ENCODE peak calls at places on chromosomes 1 and 21, in four cellular contexts. H, D, S and R are unnamed samples.

GRCh38 chr1:118184737-118185082 is 318 bp downstream of the SPAG17 start:
- DNase-seq in H (no peak), D (no peak), S (no peak), R (no peak)

GRCh38 chr1:121594096-121594495 is 409.3 kb downstream of the SRGAP2C start:
- DNase-seq in H (no peak), D (no peak), S (no peak), R (no peak)

GRCh38 chr1:243455760-243456651 is 200.2 kb downstream of the SDCCAG8 start:
- DNase-seq in H (no peak), D (no peak), S (no peak), R (no peak)

GRCh38 chr21:40671721-40672120 is 175.2 kb downstream of the DSCAM start:
- DNase-seq in H (no peak), D (no peak), S (no peak), R (peak)

GRCh38 chr1:167862432-167863076 is 51.4 kb downstream of the ADCY10 start:
- DNase-seq in H (no peak), D (no peak), S (no peak), R (no peak)

GRCh38 chr1:83029916-83030315 is 969.0 kb downstream of the TTLL7 start:
- DNase-seq in H (no peak), D (no peak), S (no peak), R (no peak)

GRCh38 chr1:116711061-116711582 is 43.1 kb upstream of the CD2 start:
- DNase-seq in H (peak), D (peak), S (no peak), R (peak)

GRCh38 chr1:24874056-24874455 is 56.0 kb downstream of the RUNX3 start:
- DNase-seq in H (no peak), D (no peak), S (no peak), R (no peak)

GRCh38 chr1:109788695-109789521 is 25.2 kb upstream of the EPS8L3 start:
- DNase-seq in H (no peak), D (peak), S (no peak), R (no peak)

GRCh38 chr1:97245682-97246081 is 524.1 kb downstream of the PTBP2 start:
- DNase-seq in H (no peak), D (no peak), S (no peak), R (no peak)

GRCh38 chr1:225899044-225899925 is 10.3 kb upstream of the LEFTY1 start:
- DNase-seq in H (no peak), D (no peak), S (no peak), R (no peak)

GRCh38 chr1:207017615-207018559 is 14.7 kb downstream of the C1orf116 start:
- DNase-seq in H (no peak), D (no peak), S (no peak), R (peak)

GRCh38 chr1:184061396-184062003 is 10.0 kb downstream of the TSEN15 start:
- DNase-seq in H (no peak), D (no peak), S (no peak), R (no peak)

GRCh38 chr1:88646852-88647645 is 37.0 kb upstream of the PKN2 start:
- DNase-seq in H (no peak), D (no peak), S (no peak), R (peak)

GRCh38 chr1:230126529-230127104 is 59.6 kb downstream of the GALNT2 start:
- DNase-seq in H (no peak), D (no peak), S (no peak), R (no peak)

GRCh38 chr1:27572679-27573426 is 31.1 kb downstream of the AHDC1 start:
- DNase-seq in H (peak), D (no peak), S (no peak), R (no peak)

GRCh38 chr21:37520801-37521200 is 154.2 kb downstream of the DYRK1A start:
- DNase-seq in H (no peak), D (no peak), S (no peak), R (no peak)

GRCh38 chr1:19974822-19975416 is 4.5 kb downstream of the PLA2G2A start:
- DNase-seq in H (peak), D (peak), S (no peak), R (peak)

GRCh38 chr1:25573961-25574360 is 30.6 kb downstream of the LDLRAP1 start:
- DNase-seq in H (no peak), D (no peak), S (no peak), R (no peak)

GRCh38 chr1:205934788-205935187 is 8.5 kb downstream of the SLC26A9 start:
- DNase-seq in H (no peak), D (no peak), S (no peak), R (no peak)

GRCh38 chr1:203197625-203198024 is 11.1 kb upstream of the CHI3L1 start:
- DNase-seq in H (no peak), D (no peak), S (no peak), R (peak)

GRCh38 chr1:44808938-44809917 is 905 bp downstream of the BTBD19 start:
- DNase-seq in H (no peak), D (peak), S (peak), R (no peak)

GRCh38 chr1:11294951-11295350 is 22.0 kb downstream of the UBIAD1 start:
- DNase-seq in H (no peak), D (no peak), S (no peak), R (no peak)

GRCh38 chr21:45363921-45364463 is 41.0 kb upstream of the COL18A1 start:
- DNase-seq in H (no peak), D (peak), S (peak), R (peak)

GRCh38 chr1:53526451-53527101 is 67.4 kb downstream of the DMRTB1 start:
- DNase-seq in H (peak), D (no peak), S (no peak), R (no peak)